ENCODE peak calls at places on chromosome 13, in six cellular contexts. R is endothelial cell of umbilical vein, C is prostate gland, H is stomach, D is GM23338, M is spleen. Z is an unnamed sample. For H3K4me1, the result is how much of the 10 kb centered on the place peaks cover.

GRCh38 chr13:101454767-101455166 is 2.3 kb downstream of the ITGBL1 start:
- DNase-seq in R (peak), C (no peak), H (no peak), D (no peak), M (no peak), Z (no peak)

GRCh38 chr13:41458939-41459753 is 1.8 kb downstream of the RGCC start:
- DNase-seq in R (peak), C (peak), H (peak), D (peak), M (peak), Z (peak)

GRCh38 chr13:47175172-47175806 is 278.4 kb upstream of the HTR2A start:
- DNase-seq in R (no peak), C (no peak), H (no peak), D (no peak), M (no peak), Z (no peak)

GRCh38 chr13:73412933-73413332 is 354.1 kb downstream of the KLF5 start:
- DNase-seq in R (no peak), C (no peak), H (no peak), D (no peak), M (no peak), Z (no peak)

GRCh38 chr13:42049454-42049780 is 969 bp downstream of the DGKH start:
- DNase-seq in R (no peak), C (no peak), H (no peak), D (no peak), M (no peak), Z (no peak)

GRCh38 chr13:24746618-24747247 is 17.2 kb upstream of the RNF17 start:
- DNase-seq in R (no peak), C (no peak), H (no peak), D (peak), M (no peak), Z (no peak)

GRCh38 chr13:53042897-53043296 is 14.3 kb downstream of the OLFM4 start:
- DNase-seq in R (no peak), C (no peak), H (no peak), D (no peak), M (no peak), Z (no peak)

GRCh38 chr13:43516401-43516826 is 270.4 kb downstream of the ENOX1 start:
- DNase-seq in R (no peak), C (peak), H (no peak), D (no peak), M (no peak), Z (no peak)

GRCh38 chr13:106919093-106919492 is 351.2 kb upstream of the ARGLU1 start:
- DNase-seq in R (no peak), C (no peak), H (no peak), D (no peak), M (no peak), Z (no peak)

GRCh38 chr13:113906566-113906965 is 42.7 kb upstream of the GAS6 start:
- DNase-seq in R (no peak), C (no peak), H (peak), D (no peak), M (peak), Z (no peak)

GRCh38 chr13:30466358-30466714 is 600 bp upstream of the HMGB1 start:
- DNase-seq in R (no peak), C (no peak), H (no peak), D (peak), M (no peak), Z (no peak)

GRCh38 chr13:32905864-32906180 is 110.4 kb upstream of the KL start:
- DNase-seq in R (no peak), C (no peak), H (no peak), D (no peak), M (no peak), Z (peak)

GRCh38 chr13:51425410-51426042 is 27.3 kb downstream of the INTS6 start:
- DNase-seq in R (no peak), C (no peak), H (no peak), D (peak), M (no peak), Z (no peak)

GRCh38 chr13:78215458-78215857 is 296.8 kb upstream of the EDNRB start:
- DNase-seq in R (no peak), C (no peak), H (no peak), D (no peak), M (no peak), Z (no peak)

GRCh38 chr13:99316657-99317244 is 9.6 kb upstream of the GPR183 start:
- DNase-seq in R (no peak), C (no peak), H (peak), D (no peak), M (no peak), Z (no peak)

GRCh38 chr13:44719857-44720671 is 143.9 kb upstream of the TSC22D1 start:
- DNase-seq in R (peak), C (no peak), H (no peak), D (no peak), M (no peak), Z (no peak)

GRCh38 chr13:43495732-43496131 is 291.0 kb downstream of the ENOX1 start:
- DNase-seq in R (no peak), C (no peak), H (no peak), D (no peak), M (no peak), Z (no peak)

GRCh38 chr13:46516624-46517318 is 36.2 kb upstream of the LRCH1 start:
- DNase-seq in R (no peak), C (no peak), H (no peak), D (peak), M (no peak), Z (no peak)

GRCh38 chr13:44309771-44310767 is 63.6 kb upstream of the SERP2 start:
- DNase-seq in R (peak), C (peak), H (peak), D (no peak), M (no peak), Z (peak)

GRCh38 chr13:77034883-77035282 is 7.9 kb upstream of the FBXL3 start:
- DNase-seq in R (no peak), C (no peak), H (no peak), D (no peak), M (no peak), Z (no peak)

GRCh38 chr13:94987869-94988268 is 275.5 kb upstream of the SOX21 start:
- DNase-seq in R (no peak), C (no peak), H (no peak), D (no peak), M (no peak), Z (no peak)

GRCh38 chr13:37109080-37109678 is 3.7 kb upstream of the CSNK1A1L start:
- DNase-seq in R (peak), C (no peak), H (no peak), D (peak), M (no peak), Z (no peak)

GRCh38 chr13:66461021-66461420 is 769.1 kb downstream of the PCDH9 start:
- DNase-seq in R (no peak), C (no peak), H (no peak), D (no peak), M (no peak), Z (no peak)

GRCh38 chr13:100176781-100177389 is 88.0 kb downstream of the PCCA start:
- DNase-seq in R (peak), C (no peak), H (no peak), D (no peak), M (no peak), Z (no peak)

GRCh38 chr13:94329754-94330551 is 149.5 kb downstream of the DCT start:
- DNase-seq in R (peak), C (peak), H (no peak), D (no peak), M (no peak), Z (no peak)

GRCh38 chr13:40470665-40471064 is 195.8 kb downstream of the FOXO1 start:
- DNase-seq in R (no peak), C (no peak), H (no peak), D (no peak), M (no peak), Z (no peak)

GRCh38 chr13:43289458-43290255 is 266.3 kb downstream of the DNAJC15 start:
- DNase-seq in R (no peak), C (no peak), H (no peak), D (no peak), M (no peak), Z (no peak)

GRCh38 chr13:113665582-113666323 is 1.3 kb upstream of the GRK1 start:
- DNase-seq in R (no peak), C (no peak), H (peak), D (no peak), M (peak), Z (peak)

GRCh38 chr13:32587774-32588165 is 1.5 kb downstream of the PDS5B start:
- DNase-seq in R (peak), C (no peak), H (no peak), D (no peak), M (no peak), Z (no peak)

GRCh38 chr13:45143346-45143751 is 23.0 kb downstream of the GTF2F2 start:
- DNase-seq in R (no peak), C (no peak), H (no peak), D (no peak), M (no peak), Z (no peak)

GRCh38 chr13:22926176-22927007 is 254.4 kb upstream of the SGCG start:
- DNase-seq in R (no peak), C (peak), H (no peak), D (peak), M (peak), Z (peak)

GRCh38 chr13:41985788-41986508 is 25.0 kb upstream of the VWA8 start:
- DNase-seq in R (no peak), C (no peak), H (no peak), D (no peak), M (no peak), Z (no peak)

GRCh38 chr13:108003626-108004025 is 211.7 kb downstream of the LIG4 start:
- DNase-seq in R (no peak), C (no peak), H (no peak), D (no peak), M (no peak), Z (no peak)

GRCh38 chr13:34321986-34322385 is 504.0 kb downstream of the RFC3 start:
- DNase-seq in R (no peak), C (no peak), H (no peak), D (no peak), M (no peak), Z (no peak)

GRCh38 chr13:18951412-18951811 is 230.2 kb downstream of the TUBA3C start:
- DNase-seq in R (no peak), C (no peak), H (no peak), D (no peak), M (peak), Z (no peak)

GRCh38 chr13:20197361-20197834 is 4.7 kb upstream of the GJB2 start:
- DNase-seq in R (peak), C (no peak), H (no peak), D (peak), M (no peak), Z (no peak)

GRCh38 chr13:33229446-33230177 is 55.9 kb downstream of the STARD13 start:
- DNase-seq in R (no peak), C (no peak), H (no peak), D (no peak), M (no peak), Z (no peak)

GRCh38 chr13:27027086-27027667 is 144.4 kb downstream of the USP12 start:
- DNase-seq in R (no peak), C (no peak), H (no peak), D (no peak), M (no peak), Z (no peak)
- TF ChIP-seq POLR2AphosphoS5 in R (no peak), C (no peak), H (no peak), D (no peak), M (no peak), Z (no peak)

GRCh38 chr13:110559986-110560385 is 1.5 kb downstream of the RAB20 start:
- DNase-seq in R (no peak), C (no peak), H (no peak), D (no peak), M (no peak), Z (no peak)
- H3K4me1 ChIP-seq in R (under half), C (under half), H (half or more), D (under half), M (half or more), Z (under half)

DNA sequence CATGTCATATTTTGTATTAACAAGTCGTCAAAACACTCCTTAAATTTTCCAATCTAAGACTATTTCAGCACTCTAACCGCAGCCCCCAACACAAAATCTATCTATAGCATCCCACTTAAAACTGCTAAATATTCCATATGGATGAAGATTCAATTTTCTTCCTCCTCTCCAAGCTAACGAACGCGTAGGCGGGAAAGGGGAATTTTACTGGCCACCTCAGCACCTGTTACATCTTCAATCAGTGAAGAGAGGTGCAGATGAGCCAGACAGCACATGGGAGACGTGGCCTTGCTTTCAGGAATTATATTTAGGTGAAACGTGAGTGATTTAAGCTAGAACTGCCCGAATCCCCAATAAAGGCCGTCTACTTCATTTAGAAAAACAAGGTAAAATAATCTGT is 1.1 kb downstream of the RBM26 start:
- DNase-seq in R (peak), C (no peak), H (no peak), D (peak), M (no peak), Z (no peak)
- TF ChIP-seq POLR2AphosphoS5 in R (no peak), C (no peak), H (no peak), D (no peak), M (no peak), Z (no peak)

GRCh38 chr13:98297043-98297442 is 120.0 kb upstream of the RNF113B start:
- DNase-seq in R (no peak), C (no peak), H (no peak), D (no peak), M (no peak), Z (no peak)

GRCh38 chr13:98300956-98301641 is 124.0 kb upstream of the RNF113B start:
- DNase-seq in R (peak), C (peak), H (peak), D (no peak), M (no peak), Z (no peak)

GRCh38 chr13:98299954-98300350 is 122.9 kb upstream of the RNF113B start:
- DNase-seq in R (no peak), C (no peak), H (no peak), D (no peak), M (no peak), Z (no peak)

GRCh38 chr13:98299243-98299953 is 122.3 kb upstream of the RNF113B start:
- DNase-seq in R (no peak), C (no peak), H (no peak), D (no peak), M (no peak), Z (no peak)

DNA sequence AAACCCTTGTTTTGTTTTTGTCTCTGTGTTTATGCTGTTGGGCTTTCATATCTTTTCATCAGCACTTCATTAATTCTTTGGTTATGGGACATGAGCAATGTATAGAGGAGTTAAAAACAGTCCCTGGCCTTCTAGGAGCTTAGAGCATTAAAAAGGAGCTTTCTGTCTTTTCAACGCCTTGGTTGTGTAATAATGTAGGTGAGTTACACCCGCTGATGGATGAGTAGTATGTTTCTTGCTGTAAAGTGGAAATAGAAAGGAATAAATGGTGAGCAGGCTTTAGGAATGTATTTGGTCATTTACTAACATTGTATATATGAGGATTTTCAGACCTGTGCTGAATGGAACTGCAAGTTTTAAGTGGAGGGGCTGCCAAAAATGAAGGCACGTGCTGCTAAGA is 121.5 kb upstream of the RNF113B start:
- DNase-seq in R (no peak), C (no peak), H (no peak), D (no peak), M (no peak), Z (no peak)
- H3K4me1 ChIP-seq in R (under half), C (under half), H (half or more), D (under half), M (under half), Z (under half)

GRCh38 chr13:28467886-28468519 is 26.9 kb downstream of the FLT1 start:
- DNase-seq in R (no peak), C (no peak), H (no peak), D (no peak), M (no peak), Z (no peak)
- TF ChIP-seq POLR2AphosphoS5 in R (no peak), C (no peak), H (no peak), D (no peak), M (no peak), Z (no peak)

GRCh38 chr13:110268061-110268460 is 38.9 kb downstream of the COL4A1 start:
- DNase-seq in R (no peak), C (no peak), H (no peak), D (no peak), M (no peak), Z (no peak)

GRCh38 chr13:110268576-110269185 is 38.3 kb downstream of the COL4A1 start:
- DNase-seq in R (no peak), C (no peak), H (no peak), D (no peak), M (no peak), Z (no peak)

GRCh38 chr13:110270507-110270906 is 36.5 kb downstream of the COL4A1 start:
- DNase-seq in R (no peak), C (no peak), H (no peak), D (no peak), M (no peak), Z (no peak)

GRCh38 chr13:110271313-110271712 is 35.6 kb downstream of the COL4A1 start:
- DNase-seq in R (no peak), C (no peak), H (no peak), D (no peak), M (no peak), Z (no peak)

GRCh38 chr13:110269509-110270185 is 37.3 kb downstream of the COL4A1 start:
- DNase-seq in R (no peak), C (no peak), H (no peak), D (no peak), M (no peak), Z (no peak)
- H3K4me1 ChIP-seq in R (under half), C (under half), H (half or more), D (under half), M (under half), Z (under half)